ENCODE peak calls at places on chromosomes 11 and 22, in seven cellular contexts. X, A, J, C, R, T and Y are unnamed samples.

GRCh38 chr22:22771696-22772377 is 115.8 kb upstream of the IGLL5 start:
- DNase-seq in A (no peak), J (no peak), T (no peak), R (no peak), X (no peak), C (no peak), Y (no peak)

GRCh38 chr22:30302810-30303138 is 13.5 kb upstream of the CASTOR1 start:
- DNase-seq in T (no peak), R (no peak), X (no peak), J (no peak), A (no peak), C (no peak), Y (no peak)

GRCh38 chr11:76807206-76807875 is 24.2 kb downstream of the TSKU start:
- DNase-seq in T (peak; percentile 69), C (no peak), A (peak; percentile 94), R (peak; percentile 95), X (peak; percentile 88), J (peak; percentile 97), Y (peak; percentile 90)

GRCh38 chr22:29311468-29312217 is 3.9 kb downstream of the RASL10A start:
- DNase-seq in R (no peak), C (no peak), A (no peak), X (no peak), J (no peak), T (no peak), Y (peak; percentile 61)

GRCh38 chr11:66265531-66266377 is 2.7 kb upstream of the RAB1B start:
- DNase-seq in R (no peak), A (no peak), C (no peak), T (no peak), J (no peak), X (no peak), Y (no peak)

GRCh38 chr22:25332386-25332785 is 112.9 kb downstream of the CRYBB2 start:
- DNase-seq in R (no peak), X (no peak), A (no peak), C (no peak), T (no peak), J (no peak), Y (no peak)

GRCh38 chr22:16844529-16844928 is 19.3 kb upstream of the XKR3 start:
- DNase-seq in J (no peak), T (no peak), C (no peak), X (no peak), A (no peak), R (no peak), Y (no peak)

GRCh38 chr22:19062139-19062789 is 59.9 kb downstream of the DGCR2 start:
- DNase-seq in A (no peak), J (no peak), C (no peak), X (peak; percentile 1), R (no peak), T (no peak), Y (no peak)

GRCh38 chr11:63837719-63838118 is 1.2 kb upstream of the MARK2 start:
- DNase-seq in R (no peak), X (no peak), J (no peak), C (no peak), A (no peak), T (peak; percentile 30), Y (no peak)

GRCh38 chr22:41565403-41566054 is 4.7 kb downstream of the CSDC2 start:
- DNase-seq in R (no peak), T (no peak), A (peak; percentile 67), J (no peak), C (peak; percentile 61), X (peak; percentile 68), Y (peak; percentile 87)

GRCh38 chr11:47171856-47172255 is 4.8 kb downstream of the ARFGAP2 start:
- DNase-seq in R (no peak), X (no peak), C (no peak), T (no peak), J (no peak), A (no peak), Y (no peak)

GRCh38 chr11:85949798-85950197 is 94.6 kb downstream of the CCDC83 start:
- DNase-seq in A (no peak), X (no peak), C (no peak), T (no peak), R (no peak), J (no peak), Y (no peak)

GRCh38 chr11:10895285-10895684 is 37.4 kb upstream of the ZBED5 start:
- DNase-seq in R (no peak), C (no peak), X (no peak), T (no peak), J (no peak), A (no peak), Y (no peak)

GRCh38 chr11:9176136-9176535 is 84.7 kb upstream of the SCUBE2 start:
- DNase-seq in A (no peak), J (no peak), R (no peak), C (no peak), T (no peak), X (no peak), Y (peak; percentile 30)

GRCh38 chr22:20859615-20860014 is 808 bp downstream of the SNAP29 start:
- DNase-seq in R (no peak), J (no peak), X (no peak), T (peak; percentile 18), C (no peak), A (no peak), Y (peak; percentile 7)

GRCh38 chr11:123190504-123190903 is 4.5 kb downstream of the CLMP start:
- DNase-seq in R (no peak), T (no peak), C (no peak), X (no peak), J (no peak), A (no peak), Y (peak; percentile 74)

GRCh38 chr11:110339456-110339855 is 43.0 kb upstream of the RDX start:
- DNase-seq in A (no peak), X (no peak), R (no peak), C (no peak), J (no peak), T (no peak), Y (no peak)

GRCh38 chr22:47155131-47155885 is 392.9 kb downstream of the TBC1D22A start:
- DNase-seq in C (no peak), T (no peak), J (no peak), R (no peak), X (no peak), A (no peak), Y (no peak)

GRCh38 chr11:110031171-110031570 is 62.0 kb upstream of the ZC3H12C start:
- DNase-seq in C (no peak), T (no peak), R (no peak), J (no peak), X (peak; percentile 37), A (no peak), Y (no peak)

GRCh38 chr11:36460220-36460619 is 49.9 kb downstream of the TRAF6 start:
- DNase-seq in T (no peak), X (no peak), A (no peak), R (peak; percentile 42), J (peak; percentile 72), C (no peak), Y (no peak)

GRCh38 chr11:11117730-11118129 is 235.3 kb downstream of the CSNK2A3 start:
- DNase-seq in T (no peak), J (no peak), X (no peak), C (no peak), R (no peak), A (no peak), Y (no peak)

GRCh38 chr11:62542750-62543567 is 3.6 kb downstream of the AHNAK start:
- DNase-seq in C (peak; percentile 54), X (peak; percentile 92), J (peak; percentile 86), R (peak; percentile 89), T (peak; percentile 79), A (peak; percentile 85), Y (peak; percentile 90)

GRCh38 chr11:132115454-132115853 is 745.0 kb downstream of the NTM start:
- DNase-seq in A (no peak), X (peak; percentile 44), R (no peak), T (no peak), J (peak; percentile 27), C (no peak), Y (peak; percentile 65)

GRCh38 chr11:89235976-89236375 is 58.3 kb downstream of the TYR start:
- DNase-seq in R (no peak), T (no peak), A (no peak), J (no peak), X (no peak), C (no peak), Y (no peak)
- H3K4me3 ChIP-seq in R (no peak overlapping the region), T (no peak overlapping the region), A (no peak overlapping the region), J (no peak overlapping the region), X (no peak overlapping the region), C (no peak overlapping the region), Y (no peak overlapping the region)

DNA sequence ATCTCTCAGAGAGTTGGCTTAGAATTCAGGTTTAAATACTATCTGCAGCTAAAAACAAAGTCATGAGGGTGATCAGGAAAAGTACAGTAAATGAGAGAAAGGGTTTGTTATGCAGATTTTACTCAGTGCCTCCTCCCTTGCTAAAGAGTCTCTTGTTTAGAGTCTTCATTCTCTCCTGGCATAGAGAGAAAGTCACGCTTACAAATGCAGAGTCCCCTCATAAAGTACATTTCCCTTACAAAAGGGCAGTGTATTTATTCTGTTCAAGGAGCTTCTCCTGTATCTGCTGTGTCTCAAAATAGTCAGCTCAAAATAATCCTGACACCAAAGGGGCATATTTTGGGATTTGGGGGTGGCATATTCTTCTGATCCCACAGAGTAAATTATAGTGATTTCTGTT is 102.8 kb downstream of the MTNR1B start:
- DNase-seq in C (no peak), A (no peak), J (peak; percentile 71), X (no peak), R (no peak), T (no peak), Y (no peak)
- TF ChIP-seq EZH2phosphoT487 in C (no peak), A (no peak), J (no peak), X (no peak), R (no peak), T (no peak), Y (no peak)

DNA sequence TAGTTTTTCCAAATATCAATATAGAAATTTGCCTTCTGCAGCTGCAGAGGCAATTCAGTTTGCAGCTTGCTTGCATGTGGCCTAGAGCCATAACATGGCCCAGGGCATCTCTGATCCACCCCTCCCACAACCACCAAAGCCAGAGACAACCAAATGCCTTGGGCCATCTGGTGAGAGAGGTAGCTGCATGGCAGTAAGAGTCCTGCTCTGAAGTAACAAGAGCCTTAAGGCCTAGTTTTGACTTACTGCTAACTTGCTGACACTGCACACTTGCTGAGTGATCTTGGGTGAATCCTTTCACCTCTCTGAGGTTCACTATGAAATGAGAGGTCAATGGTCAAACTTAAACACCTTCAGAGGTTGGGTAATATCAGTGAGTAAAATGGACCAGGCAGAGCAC is 4.9 kb upstream of the SPECC1L start:
- DNase-seq in C (no peak), R (no peak), J (no peak), X (no peak), A (no peak), T (peak; percentile 16), Y (no peak)
- H3K4me3 ChIP-seq in C (no peak overlapping the region), R (no peak overlapping the region), J (no peak overlapping the region), X (no peak overlapping the region), A (no peak overlapping the region), T (no peak overlapping the region), Y (no peak overlapping the region)

GRCh38 chr11:7646866-7647265 is 26.4 kb downstream of the CYB5R2 start:
- DNase-seq in R (no peak), A (no peak), T (no peak), X (no peak), J (no peak), C (no peak), Y (no peak)

GRCh38 chr11:7651700-7652099 is 21.6 kb downstream of the CYB5R2 start:
- DNase-seq in X (no peak), C (no peak), T (no peak), A (no peak), J (no peak), R (no peak), Y (no peak)

GRCh38 chr11:7654094-7654742 is 19.1 kb downstream of the CYB5R2 start:
- DNase-seq in R (no peak), A (no peak), X (no peak), J (no peak), C (no peak), T (no peak), Y (no peak)

GRCh38 chr11:7648264-7648663 is 25.0 kb downstream of the CYB5R2 start:
- DNase-seq in C (no peak), R (no peak), X (no peak), J (no peak), A (no peak), T (no peak), Y (no peak)

GRCh38 chr11:7651140-7651551 is 22.2 kb downstream of the CYB5R2 start:
- DNase-seq in R (no peak), C (no peak), T (no peak), A (no peak), X (peak; percentile 55), J (no peak), Y (peak; percentile 47)
- TF ChIP-seq EZH2phosphoT487 in R (no peak), C (no peak), T (no peak), A (no peak), X (no peak), J (no peak), Y (no peak)